ENCODE peak calls at places on chromosomes 7 and 10, in nine cellular contexts. H is cardiac muscle cell, L is stomach, S is foreskin keratinocyte, X is psoas muscle, Z is IMR-90, T is tibial artery, A is suprapubic skin, Y is neural progenitor cell. O is an unnamed sample. For H3K4me1, the result is how much of the 10 kb centered on the place peaks cover.

GRCh38 chr10:17178006-17178405 is 23.5 kb downstream of the TRDMT1 start:
- DNase-seq in H (no peak), L (no peak), S (no peak), X (no peak), Z (no peak), T (no peak), A (no peak), Y (no peak), O (no peak)

GRCh38 chr10:8168836-8169235 is 114.3 kb downstream of the GATA3 start:
- DNase-seq in H (no peak), L (no peak), S (no peak), X (no peak), Z (no peak), T (no peak), A (no peak), Y (no peak), O (no peak)

GRCh38 chr10:92699518-92700272 is 9.9 kb downstream of the HHEX start:
- DNase-seq in H (peak), L (no peak), S (no peak), X (no peak), Z (peak), T (peak), A (no peak), Y (peak), O (peak)

GRCh38 chr10:69742928-69743602 is 58.6 kb upstream of the COL13A1 start:
- DNase-seq in H (peak), L (no peak), S (no peak), X (no peak), Z (peak), T (no peak), A (no peak), Y (peak), O (no peak)

GRCh38 chr10:7193369-7193768 is 217.5 kb downstream of the SFMBT2 start:
- DNase-seq in H (no peak), L (no peak), S (no peak), X (no peak), Z (no peak), T (no peak), A (no peak), Y (no peak), O (no peak)

GRCh38 chr10:99975942-99976809 is 33.6 kb downstream of the DNMBP start:
- DNase-seq in H (no peak), L (no peak), S (no peak), X (no peak), Z (peak), T (no peak), A (no peak), Y (no peak), O (no peak)

GRCh38 chr7:2497500-2498336 is 21.5 kb upstream of the GRIFIN start:
- DNase-seq in H (no peak), L (no peak), S (no peak), X (no peak), Z (no peak), T (no peak), A (no peak), Y (peak), O (peak)

GRCh38 chr7:44796034-44796503 is 412 bp upstream of the PPIA start:
- DNase-seq in H (peak), L (no peak), S (peak), X (no peak), Z (peak), T (no peak), A (no peak), Y (peak), O (no peak)

GRCh38 chr7:106450716-106451115 is 165.9 kb upstream of the NAMPT start:
- DNase-seq in H (no peak), L (no peak), S (no peak), X (no peak), Z (no peak), T (no peak), A (no peak), Y (no peak), O (no peak)

GRCh38 chr7:80851896-80852476 is 66.9 kb downstream of the SEMA3C start:
- DNase-seq in H (no peak), L (no peak), S (no peak), X (no peak), Z (peak), T (no peak), A (no peak), Y (no peak), O (no peak)

GRCh38 chr7:113246698-113247097 is 128.3 kb upstream of the SMIM30 start:
- DNase-seq in H (no peak), L (no peak), S (no peak), X (no peak), Z (no peak), T (no peak), A (no peak), Y (no peak), O (no peak)

GRCh38 chr7:125061776-125062397 is 132.3 kb upstream of the POT1 start:
- DNase-seq in H (no peak), L (no peak), S (peak), X (no peak), Z (peak), T (no peak), A (no peak), Y (peak), O (no peak)

GRCh38 chr7:35035511-35035921 is 1.8 kb downstream of the DPY19L1 start:
- DNase-seq in H (peak), L (no peak), S (peak), X (no peak), Z (peak), T (no peak), A (no peak), Y (peak), O (peak)

GRCh38 chr7:159070422-159071148 is 74.1 kb downstream of the VIPR2 start:
- DNase-seq in H (no peak), L (no peak), S (no peak), X (no peak), Z (no peak), T (no peak), A (peak), Y (no peak), O (no peak)

GRCh38 chr10:129849853-129850252 is 114.2 kb downstream of the EBF3 start:
- DNase-seq in H (no peak), L (no peak), S (no peak), X (no peak), Z (no peak), T (no peak), A (peak), Y (no peak), O (no peak)

GRCh38 chr7:98727146-98727709 is 110.1 kb downstream of the NPTX2 start:
- DNase-seq in H (no peak), L (no peak), S (no peak), X (no peak), Z (no peak), T (no peak), A (no peak), Y (no peak), O (no peak)

GRCh38 chr10:11442001-11442773 is 169.3 kb downstream of the USP6NL start:
- DNase-seq in H (no peak), L (no peak), S (no peak), X (no peak), Z (no peak), T (no peak), A (peak), Y (no peak), O (no peak)

GRCh38 chr10:28254290-28254985 is 48.4 kb downstream of the MPP7 start:
- DNase-seq in H (no peak), L (no peak), S (peak), X (peak), Z (peak), T (peak), A (no peak), Y (no peak), O (no peak)

GRCh38 chr10:32151876-32152275 is 95.7 kb upstream of the KIF5B start:
- DNase-seq in H (no peak), L (no peak), S (no peak), X (no peak), Z (peak), T (no peak), A (peak), Y (no peak), O (no peak)

GRCh38 chr10:91054325-91054724 is 133.4 kb upstream of the ANKRD1 start:
- DNase-seq in H (no peak), L (no peak), S (no peak), X (no peak), Z (no peak), T (no peak), A (no peak), Y (peak), O (no peak)

GRCh38 chr10:59907918-59908807 is 1.8 kb upstream of the CCDC6 start:
- DNase-seq in H (peak), L (peak), S (peak), X (peak), Z (peak), T (peak), A (no peak), Y (peak), O (peak)

GRCh38 chr7:138967159-138967558 is 14.0 kb downstream of the KIAA1549 start:
- DNase-seq in H (no peak), L (no peak), S (no peak), X (no peak), Z (no peak), T (no peak), A (no peak), Y (no peak), O (no peak)

GRCh38 chr10:62582804-62583208 is 208.6 kb downstream of the ZNF365 start:
- DNase-seq in H (no peak), L (peak), S (no peak), X (peak), Z (peak), T (peak), A (peak), Y (no peak), O (no peak)
- H3K4me1 ChIP-seq in H (under half), L (under half), S (under half), X (under half), Z (under half), T (under half), A (under half), Y (under half), O (under half)

GRCh38 chr10:72318383-72319262 is 36.1 kb downstream of the DNAJB12 start:
- DNase-seq in H (no peak), L (no peak), S (no peak), X (no peak), Z (no peak), T (no peak), A (no peak), Y (no peak), O (no peak)
- H3K4me1 ChIP-seq in H (under half), L (half or more), S (under half), X (under half), Z (under half), T (under half), A (half or more), Y (under half), O (half or more)

DNA sequence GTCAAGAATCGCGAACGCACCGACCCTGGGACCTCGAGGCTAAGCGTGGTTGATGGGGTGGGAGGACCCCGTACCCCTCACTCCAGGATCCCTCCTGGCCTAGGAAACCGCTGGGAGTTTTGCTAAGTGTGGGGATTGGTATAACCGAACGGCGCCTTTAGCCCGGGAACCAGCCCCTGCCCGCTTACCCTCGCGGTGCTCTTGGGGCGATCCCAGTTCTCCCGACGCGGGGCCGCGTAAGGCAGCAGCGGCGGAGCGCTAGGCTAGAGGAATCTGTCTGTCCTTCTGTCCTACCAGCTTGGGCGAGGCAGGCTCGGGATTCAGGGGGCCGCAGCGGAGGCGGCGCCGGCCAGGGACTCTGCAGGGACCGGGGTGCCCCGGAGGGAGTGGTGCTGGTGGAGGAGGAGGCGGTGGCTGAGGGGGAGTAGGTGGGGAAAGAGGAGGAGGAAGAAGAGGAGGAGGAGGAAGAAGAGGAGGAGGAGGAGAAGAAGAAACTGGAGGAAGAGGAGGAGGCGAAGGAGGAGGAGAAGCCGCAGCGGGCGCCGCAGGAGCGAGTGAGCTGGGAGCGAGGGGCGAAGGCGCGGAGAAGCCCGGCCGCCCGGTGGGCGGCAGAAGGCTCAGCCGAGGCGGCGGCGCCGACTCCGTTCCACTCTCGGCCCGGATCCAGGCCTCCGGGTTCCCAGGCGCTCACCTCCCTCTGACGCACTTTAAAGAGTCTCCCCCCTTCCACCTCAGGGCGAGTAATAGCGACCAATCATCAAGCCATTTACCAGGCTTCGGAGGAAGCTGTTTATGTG is 439 bp upstream of the EMX2 start:
- DNase-seq in H (peak), L (no peak), S (peak), X (peak), Z (peak), T (peak), A (peak), Y (peak), O (no peak)
- H3K4me1 ChIP-seq in H (under half), L (under half), S (under half), X (under half), Z (under half), T (under half), A (half or more), Y (under half), O (under half)

GRCh38 chr7:101545441-101546190 is 83.5 kb downstream of the MYL10 start:
- DNase-seq in H (no peak), L (no peak), S (no peak), X (no peak), Z (no peak), T (no peak), A (no peak), Y (no peak), O (no peak)

GRCh38 chr7:101546308-101546936 is 82.7 kb downstream of the MYL10 start:
- DNase-seq in H (no peak), L (no peak), S (no peak), X (no peak), Z (no peak), T (peak), A (no peak), Y (no peak), O (no peak)

GRCh38 chr7:101549734-101550133 is 79.4 kb downstream of the MYL10 start:
- DNase-seq in H (no peak), L (no peak), S (no peak), X (no peak), Z (no peak), T (peak), A (no peak), Y (no peak), O (no peak)

GRCh38 chr7:101547916-101548599 is 81.0 kb downstream of the MYL10 start:
- DNase-seq in H (no peak), L (no peak), S (no peak), X (no peak), Z (no peak), T (no peak), A (no peak), Y (no peak), O (no peak)

GRCh38 chr7:101547022-101547915 is 81.8 kb downstream of the MYL10 start:
- DNase-seq in H (no peak), L (no peak), S (no peak), X (no peak), Z (no peak), T (peak), A (no peak), Y (no peak), O (no peak)
- H3K4me1 ChIP-seq in H (under half), L (under half), S (under half), X (under half), Z (under half), T (under half), A (under half), Y (under half), O (under half)

GRCh38 chr7:105250239-105250638 is 138.5 kb downstream of the SRPK2 start:
- DNase-seq in H (no peak), L (no peak), S (no peak), X (no peak), Z (no peak), T (no peak), A (no peak), Y (no peak), O (no peak)
- H3K4me1 ChIP-seq in H (under half), L (under half), S (under half), X (under half), Z (under half), T (under half), A (under half), Y (under half), O (under half)

GRCh38 chr7:140623995-140624902 is 16.4 kb downstream of the DENND2A start:
- DNase-seq in H (peak), L (no peak), S (no peak), X (no peak), Z (peak), T (peak), A (no peak), Y (no peak), O (no peak)

GRCh38 chr7:140617081-140617480 is 23.5 kb downstream of the DENND2A start:
- DNase-seq in H (no peak), L (no peak), S (no peak), X (no peak), Z (no peak), T (no peak), A (no peak), Y (no peak), O (no peak)

GRCh38 chr7:140619101-140619615 is 21.5 kb downstream of the DENND2A start:
- DNase-seq in H (no peak), L (no peak), S (no peak), X (no peak), Z (no peak), T (no peak), A (peak), Y (no peak), O (no peak)

GRCh38 chr7:140618291-140618690 is 22.3 kb downstream of the DENND2A start:
- DNase-seq in H (no peak), L (no peak), S (no peak), X (no peak), Z (no peak), T (no peak), A (no peak), Y (no peak), O (no peak)

DNA sequence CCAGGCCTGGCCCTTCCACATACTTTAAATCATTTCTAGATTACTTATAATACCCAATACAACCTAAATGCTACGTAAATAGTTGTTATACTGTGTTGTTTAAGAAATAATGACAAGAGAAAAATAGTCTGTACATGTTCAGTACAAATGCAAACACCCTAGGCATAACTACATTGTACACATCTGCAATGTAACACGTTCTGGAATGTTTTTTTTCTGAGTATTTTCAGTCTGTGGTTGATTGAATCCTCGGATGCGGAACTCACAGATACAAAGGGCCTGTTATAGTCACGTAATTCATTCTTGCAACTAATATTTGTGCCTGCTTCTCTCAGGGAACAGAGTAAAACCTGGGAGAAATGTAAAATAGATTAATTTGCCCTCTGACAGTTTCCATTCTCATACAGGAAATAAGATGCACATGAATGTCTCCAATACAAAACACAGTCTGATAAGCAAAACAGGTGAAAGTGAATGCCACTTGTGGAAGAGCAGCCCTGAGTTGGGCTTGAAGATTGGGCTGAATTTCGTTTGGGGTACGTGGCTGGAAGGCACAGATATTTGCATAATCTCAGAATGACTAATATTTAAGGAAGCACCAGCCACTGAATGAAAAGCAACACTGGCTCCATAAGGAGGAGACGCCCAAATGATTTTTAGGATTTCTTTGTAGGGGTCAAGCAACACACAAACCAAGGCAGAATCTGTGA is 19.1 kb downstream of the DENND2A start:
- DNase-seq in H (no peak), L (no peak), S (peak), X (no peak), Z (peak), T (no peak), A (no peak), Y (no peak), O (no peak)
- H3K4me1 ChIP-seq in H (under half), L (under half), S (under half), X (under half), Z (under half), T (under half), A (under half), Y (under half), O (under half)

DNA sequence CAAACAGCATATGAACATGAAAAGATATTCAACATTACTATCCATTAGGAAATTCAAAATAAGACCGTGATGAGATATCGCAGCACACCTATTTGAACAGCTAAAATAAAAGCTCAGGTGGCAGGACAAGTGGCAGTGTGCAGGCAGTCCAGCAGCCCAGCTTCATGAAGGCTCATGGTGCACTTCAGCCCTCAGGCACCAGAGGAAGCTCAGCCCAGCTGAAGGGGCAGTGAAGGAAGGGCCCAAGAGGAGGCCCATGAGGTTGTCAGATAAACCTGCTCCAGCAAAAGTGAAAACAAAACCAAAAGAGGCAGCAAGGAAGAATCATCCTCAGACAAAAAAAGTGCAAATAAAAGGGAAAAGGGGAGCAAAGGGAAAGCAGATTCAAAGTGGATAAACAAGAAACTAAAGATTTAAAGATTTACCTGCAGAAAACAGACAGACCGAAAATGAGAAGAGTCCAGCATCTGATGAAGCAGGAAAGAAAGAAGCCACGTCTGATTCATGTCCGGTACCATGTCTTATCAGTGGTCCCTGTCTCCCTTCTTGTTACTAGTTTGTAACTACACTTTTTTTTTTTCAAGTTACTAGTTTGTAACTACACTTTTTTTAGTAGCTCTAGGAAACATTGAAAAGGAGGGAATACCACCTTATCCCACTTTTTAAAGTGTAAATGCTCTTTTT is 15.0 kb upstream of the FAM24B start:
- DNase-seq in H (no peak), L (no peak), S (no peak), X (no peak), Z (no peak), T (no peak), A (no peak), Y (no peak), O (no peak)
- H3K4me1 ChIP-seq in H (under half), L (under half), S (under half), X (under half), Z (under half), T (under half), A (under half), Y (under half), O (under half)

DNA sequence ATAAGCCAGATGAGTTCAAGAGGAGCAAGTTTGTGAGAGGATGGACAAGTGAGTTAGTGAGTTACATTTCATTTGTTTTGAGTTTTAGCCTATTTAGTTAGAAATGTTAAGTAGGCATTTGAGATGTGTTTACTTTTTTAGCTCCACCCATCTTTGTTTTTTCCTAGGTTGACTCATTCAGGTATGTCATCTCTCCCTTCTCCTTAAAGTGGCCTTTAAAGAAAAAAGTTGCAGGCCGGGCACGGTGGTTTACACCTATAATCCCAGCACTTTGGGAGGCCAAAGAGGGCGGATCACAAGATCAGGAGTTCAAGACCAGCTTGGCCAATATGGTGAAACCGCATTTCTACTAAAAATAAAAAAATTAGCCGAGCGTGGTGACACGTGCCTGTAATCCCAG is 71.2 kb downstream of the BMPR1A start:
- DNase-seq in H (no peak), L (no peak), S (no peak), X (no peak), Z (no peak), T (no peak), A (no peak), Y (no peak), O (no peak)
- H3K4me1 ChIP-seq in H (under half), L (under half), S (under half), X (under half), Z (under half), T (under half), A (under half), Y (under half), O (under half)

O was measured in CD4-positive, alpha-beta memory T cell.